ENCODE peak calls at places on chromosomes 6 and 20, in six cellular contexts. S is activated CD4-positive, alpha-beta T cell treated with anti-CD3 and anti-CD28 coated beads, Interleukin-2, amount 50 U/mL, for 24 hours; Z is AG20443; E is right lobe of liver; V is amniotic epithelial cell; T is AG09309. L is an unnamed sample.

GRCh38 chr6:29201966-29202365 is 31.3 kb downstream of the OR2J2 start:
- DNase-seq in V (no peak), S (no peak), E (no peak), Z (no peak), T (no peak), L (no peak)

GRCh38 chr6:106858653-106859092 is 115.9 kb downstream of the CD24 start:
- DNase-seq in Z (peak), T (peak), V (peak), E (no peak), S (no peak), L (peak)

GRCh38 chr6:7730852-7731251 is 5.0 kb downstream of the BMP6 start:
- DNase-seq in E (no peak), T (peak), V (peak), Z (peak), S (no peak), L (no peak)

GRCh38 chr6:143806282-143807102 is 36.6 kb upstream of the LTV1 start:
- DNase-seq in V (peak), T (peak), S (peak), E (no peak), Z (peak), L (peak)

GRCh38 chr20:59925894-59926293 is 7.5 kb downstream of the SYCP2 start:
- DNase-seq in S (no peak), T (no peak), V (no peak), E (no peak), Z (no peak), L (no peak)

GRCh38 chr6:103784117-103784516 is 1075.6 kb downstream of the HACE1 start:
- DNase-seq in S (no peak), T (no peak), V (no peak), E (no peak), Z (no peak), L (no peak)

GRCh38 chr20:30816182-30816645 is 441.2 kb upstream of the DEFB115 start:
- DNase-seq in Z (peak), E (peak), V (no peak), T (no peak), S (no peak), L (no peak)

GRCh38 chr6:95501032-95501904 is 76.1 kb upstream of the MANEA start:
- DNase-seq in V (no peak), T (no peak), Z (no peak), E (no peak), S (no peak), L (no peak)

GRCh38 chr20:49948178-49948577 is 12.0 kb downstream of the RNF114 start:
- DNase-seq in S (no peak), E (no peak), T (no peak), Z (no peak), V (no peak), L (no peak)

GRCh38 chr20:50558483-50558925 is 48.3 kb downstream of the PTPN1 start:
- DNase-seq in Z (peak), E (no peak), V (peak), T (peak), S (no peak), L (no peak)

GRCh38 chr20:35111141-35111888 is 18.7 kb upstream of the TRPC4AP start:
- DNase-seq in S (no peak), T (no peak), Z (peak), V (peak), E (no peak), L (no peak)

GRCh38 chr6:65776332-65776731 is 69.3 kb upstream of the EYS start:
- DNase-seq in S (no peak), Z (no peak), T (no peak), V (no peak), E (no peak), L (no peak)

GRCh38 chr6:122789862-122790739 is 1.0 kb downstream of the SMPDL3A start:
- DNase-seq in S (no peak), T (no peak), E (peak), V (peak), Z (peak), L (no peak)

GRCh38 chr6:52543729-52544324 is 33.0 kb downstream of the TRAM2 start:
- DNase-seq in E (no peak), T (no peak), Z (no peak), V (peak), S (no peak), L (no peak)

GRCh38 chr6:117317261-117317660 is 51.9 kb downstream of the VGLL2 start:
- DNase-seq in T (no peak), S (no peak), V (peak), E (no peak), Z (no peak), L (no peak)

GRCh38 chr6:149480502-149481280 is 4.1 kb downstream of the ZC3H12D start:
- DNase-seq in Z (no peak), T (no peak), E (no peak), V (no peak), S (no peak), L (no peak)

GRCh38 chr20:44089987-44090674 is 96.9 kb downstream of the JPH2 start:
- DNase-seq in S (no peak), Z (peak), E (no peak), T (no peak), V (peak), L (peak)

GRCh38 chr6:161434921-161435411 is 161.1 kb upstream of the AGPAT4 start:
- DNase-seq in E (no peak), T (peak), S (no peak), V (peak), Z (peak), L (peak)

GRCh38 chr6:88165877-88166492 is at the start of gene CNR1:
- DNase-seq in E (peak), S (no peak), V (peak), T (no peak), Z (peak), L (no peak)